ENCODE peak calls at places on chromosome 12, in five cellular contexts. E is astrocyte, H is WTC11, U is astrocyte of the cerebellum, D is progenitor cell of endocrine pancreas. Y is an unnamed sample.

GRCh38 chr12:132502149-132502881 is 12.4 kb downstream of the FBRSL1 start:
- DNase-seq in E (no peak), H (peak), U (no peak), D (no peak), Y (no peak)

GRCh38 chr12:26727482-26728204 is 105.4 kb downstream of the ITPR2 start:
- DNase-seq in E (no peak), H (no peak), U (no peak), D (no peak), Y (no peak)

GRCh38 chr12:30805959-30806358 is 51.2 kb upstream of the CAPRIN2 start:
- DNase-seq in E (no peak), H (no peak), U (no peak), D (no peak), Y (no peak)

GRCh38 chr12:101018540-101018939 is 191.5 kb downstream of the SLC5A8 start:
- DNase-seq in E (peak), H (no peak), U (peak), D (no peak), Y (no peak)

GRCh38 chr12:126383506-126383905 is 1318.3 kb downstream of the AACS start:
- DNase-seq in E (no peak), H (no peak), U (no peak), D (no peak), Y (no peak)

GRCh38 chr12:105978686-105979085 is 160.1 kb downstream of the NUAK1 start:
- DNase-seq in E (peak), H (no peak), U (no peak), D (no peak), Y (no peak)

GRCh38 chr12:87270894-87271293 is 758.3 kb downstream of the C12orf50 start:
- DNase-seq in E (peak), H (no peak), U (no peak), D (no peak), Y (no peak)

GRCh38 chr12:125081427-125081826 is 16.2 kb downstream of the AACS start:
- DNase-seq in E (no peak), H (no peak), U (no peak), D (no peak), Y (no peak)

GRCh38 chr12:16531623-16532022 is 74.3 kb downstream of the LMO3 start:
- DNase-seq in E (no peak), H (no peak), U (peak), D (no peak), Y (no peak)

GRCh38 chr12:21697829-21698630 is 40.4 kb upstream of the LDHB start:
- DNase-seq in E (peak), H (no peak), U (peak), D (no peak), Y (no peak)

GRCh38 chr12:119235352-119235751 is 56.6 kb downstream of the HSPB8 start:
- DNase-seq in E (no peak), H (peak), U (no peak), D (no peak), Y (no peak)

GRCh38 chr12:30795410-30795659 is 40.6 kb upstream of the CAPRIN2 start:
- DNase-seq in E (no peak), H (no peak), U (no peak), D (no peak), Y (no peak)

GRCh38 chr12:19712041-19712440 is 272.7 kb downstream of the AEBP2 start:
- DNase-seq in E (peak), H (no peak), U (peak), D (no peak), Y (no peak)

GRCh38 chr12:56346663-56347062 is 8.0 kb downstream of the IL23A start:
- DNase-seq in E (no peak), H (peak), U (no peak), D (no peak), Y (no peak)

GRCh38 chr12:71938728-71939385 is at the start of gene TPH2:
- DNase-seq in E (peak), H (peak), U (peak), D (peak), Y (peak)

GRCh38 chr12:39581592-39581991 is 38.0 kb downstream of the ABCD2 start:
- DNase-seq in E (no peak), H (no peak), U (no peak), D (no peak), Y (no peak)

GRCh38 chr12:54005853-54006699 is 2.7 kb upstream of the HOXC8 start:
- DNase-seq in E (peak), H (peak), U (peak), D (peak), Y (peak)

GRCh38 chr12:101909646-101910045 is 32.3 kb downstream of the DRAM1 start:
- DNase-seq in E (no peak), H (no peak), U (no peak), D (no peak), Y (no peak)

GRCh38 chr12:26172013-26172412 is 23.4 kb upstream of the SSPN start:
- DNase-seq in E (no peak), H (no peak), U (no peak), D (no peak), Y (no peak)

DNA sequence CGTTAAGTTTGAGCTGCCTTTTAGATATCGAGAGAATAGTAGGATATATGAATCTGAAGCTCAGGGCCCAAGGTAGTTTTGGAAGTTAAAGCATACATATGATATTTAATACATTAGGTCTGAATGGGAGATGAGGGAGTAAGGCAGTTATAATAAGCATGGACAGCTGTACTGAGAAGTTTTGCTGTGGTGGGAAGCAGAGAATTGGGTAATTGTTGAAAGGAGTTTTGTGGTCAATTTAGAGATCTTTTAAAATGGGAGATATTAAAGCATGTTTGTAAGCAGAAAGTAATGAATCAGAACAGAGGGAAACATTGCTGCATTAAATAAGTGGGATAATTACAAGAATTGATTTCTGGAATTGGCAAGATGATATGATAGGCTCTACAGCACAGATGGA is 21.3 kb downstream of the TBK1 start:
- DNase-seq in E (no peak), H (no peak), U (no peak), D (no peak), Y (no peak)
- TF ChIP-seq CTCF in E (no peak), H (no peak), U (no peak), D (no peak), Y (no peak)

GRCh38 chr12:114625294-114625851 is 58.6 kb downstream of the TBX3 start:
- DNase-seq in E (peak), H (peak), U (peak), D (peak), Y (peak)
- TF ChIP-seq CTCF in E (peak), H (peak), U (peak), D (peak), Y (peak)

GRCh38 chr12:129909051-129910020 is 5.5 kb upstream of the TMEM132D start:
- DNase-seq in E (no peak), H (no peak), U (no peak), D (no peak), Y (no peak)

GRCh38 chr12:129911437-129912049 is 7.7 kb upstream of the TMEM132D start:
- DNase-seq in E (peak), H (peak), U (peak), D (peak), Y (peak)
- TF ChIP-seq CTCF in E (peak), H (peak), U (peak), D (peak), Y (peak)

GRCh38 chr12:10610188-10610587 is 3.2 kb downstream of the MAGOHB start:
- DNase-seq in E (no peak), H (no peak), U (no peak), D (no peak), Y (no peak)

GRCh38 chr12:10612954-10613333 is 465 bp downstream of the MAGOHB start:
- DNase-seq in E (no peak), H (peak), U (no peak), D (no peak), Y (no peak)

GRCh38 chr12:10612110-10612509 is 1.3 kb downstream of the MAGOHB start:
- DNase-seq in E (no peak), H (no peak), U (no peak), D (no peak), Y (no peak)

GRCh38 chr12:10613334-10614055 is at the start of gene MAGOHB:
- DNase-seq in E (peak), H (peak), U (peak), D (peak), Y (peak)

GRCh38 chr12:10607885-10608458 is 5.4 kb downstream of the MAGOHB start:
- DNase-seq in E (no peak), H (no peak), U (peak), D (no peak), Y (no peak)
- TF ChIP-seq CTCF in E (peak), H (no peak), U (peak), D (peak), Y (no peak)

GRCh38 chr12:4059891-4060290 is 186.7 kb upstream of the PARP11 start:
- DNase-seq in E (no peak), H (no peak), U (no peak), D (no peak), Y (no peak)

GRCh38 chr12:4052691-4053090 is 179.5 kb upstream of the PARP11 start:
- DNase-seq in E (no peak), H (no peak), U (no peak), D (no peak), Y (no peak)

GRCh38 chr12:4051616-4052015 is 178.4 kb upstream of the PARP11 start:
- DNase-seq in E (no peak), H (no peak), U (no peak), D (no peak), Y (no peak)

GRCh38 chr12:4054643-4055042 is 181.4 kb upstream of the PARP11 start:
- DNase-seq in E (no peak), H (no peak), U (no peak), D (no peak), Y (no peak)

GRCh38 chr12:4056910-4057845 is 184.0 kb upstream of the PARP11 start:
- DNase-seq in E (no peak), H (no peak), U (no peak), D (no peak), Y (no peak)
- TF ChIP-seq CTCF in E (no peak), H (no peak), U (no peak), D (no peak), Y (no peak)